ENCODE peak calls at places on chromosomes 5 and 9, in eight cellular contexts. K is psoas muscle, H is adrenal gland, P is body of pancreas, M is spleen, J is upper lobe of right lung, O is colonic mucosa, V is adipocyte. Y is an unnamed sample.

GRCh38 chr9:98879094-98879957 is 64.4 kb upstream of the COL15A1 start:
- DNase-seq in K (no peak), H (no peak), P (no peak), M (no peak), J (no peak), O (no peak), V (no peak), Y (no peak)

GRCh38 chr9:124258765-124259272 is 1.1 kb downstream of the NEK6 start:
- DNase-seq in K (peak; percentile 56), H (no peak), P (no peak), M (no peak), J (no peak), O (no peak), V (peak; percentile 40), Y (peak; percentile 81)

GRCh38 chr9:114717908-114718486 is 36.0 kb upstream of the TEX48 start:
- DNase-seq in K (no peak), H (no peak), P (no peak), M (no peak), J (no peak), O (no peak), V (no peak), Y (no peak)

GRCh38 chr5:1553642-1554409 is 30.1 kb upstream of the LPCAT1 start:
- DNase-seq in K (no peak), H (no peak), P (no peak), M (no peak), J (no peak), O (no peak), V (no peak), Y (peak; percentile 52)

GRCh38 chr9:17802249-17802857 is 223.5 kb downstream of the SH3GL2 start:
- DNase-seq in K (no peak), H (no peak), P (no peak), M (no peak), J (no peak), O (no peak), V (peak; percentile 73), Y (peak; percentile 72)

GRCh38 chr5:98557921-98558320 is 215.5 kb upstream of the RGMB start:
- DNase-seq in K (no peak), H (no peak), P (no peak), M (no peak), J (no peak), O (no peak), V (no peak), Y (no peak)

GRCh38 chr9:110126457-110126856 is 81.5 kb downstream of the C9orf152 start:
- DNase-seq in K (no peak), H (no peak), P (no peak), M (no peak), J (no peak), O (no peak), V (no peak), Y (no peak)

GRCh38 chr5:355379-355935 is 33.9 kb downstream of the AHRR start:
- DNase-seq in K (no peak), H (no peak), P (no peak), M (no peak), J (no peak), O (no peak), V (no peak), Y (peak; percentile 61)

GRCh38 chr5:1380011-1380817 is 35.3 kb upstream of the CLPTM1L start:
- DNase-seq in K (peak; percentile 66), H (peak; percentile 51), P (peak; percentile 56), M (peak; percentile 91), J (peak; percentile 90), O (peak; percentile 35), V (peak; percentile 24), Y (peak; percentile 76)

GRCh38 chr5:172840077-172840777 is 6.2 kb downstream of the ERGIC1 start:
- DNase-seq in K (no peak), H (no peak), P (peak; percentile 49), M (peak; percentile 72), J (no peak), O (no peak), V (no peak), Y (no peak)
- H3K4me1 ChIP-seq in K (peaks cover 54% of the 10 kb centered on the region), H (peaks cover 76% of the 10 kb centered on the region), P (peaks cover 55% of the 10 kb centered on the region), M (peaks cover 38% of the 10 kb centered on the region), J (peaks cover 51% of the 10 kb centered on the region), O (peaks cover 24% of the 10 kb centered on the region), V (peaks cover 31% of the 10 kb centered on the region), Y (peaks cover 11% of the 10 kb centered on the region)

DNA sequence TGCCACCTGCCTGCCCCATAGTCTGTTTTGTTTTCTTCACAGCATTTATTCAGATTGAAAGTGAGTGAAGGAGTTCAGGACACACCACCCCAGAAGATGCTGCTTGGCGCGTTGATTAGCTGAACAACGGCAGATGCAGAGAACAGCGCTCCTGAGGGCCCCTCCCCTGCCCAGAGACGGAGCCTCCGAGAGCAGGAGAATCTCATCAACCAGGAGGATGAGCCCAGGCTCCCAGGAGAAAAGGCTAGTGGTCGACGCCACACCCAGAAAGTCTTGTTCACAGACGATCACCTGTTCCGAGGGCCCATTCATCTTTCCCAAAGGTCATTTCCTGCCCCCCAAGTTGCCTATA is 180.4 kb upstream of the PPP1R26 start:
- DNase-seq in K (no peak), H (no peak), P (no peak), M (peak; percentile 41), J (no peak), O (no peak), V (no peak), Y (peak; percentile 17)
- H3K4me1 ChIP-seq in K (no peaks in the 10 kb centered on the region), H (no peaks in the 10 kb centered on the region), P (peaks cover 38% of the 10 kb centered on the region), M (no peaks in the 10 kb centered on the region), J (no peaks in the 10 kb centered on the region), O (no peaks in the 10 kb centered on the region), V (no peaks in the 10 kb centered on the region), Y (no peaks in the 10 kb centered on the region)

GRCh38 chr9:113588936-113589335 is 125.4 kb downstream of the RGS3 start:
- DNase-seq in K (peak; percentile 23), H (no peak), P (no peak), M (no peak), J (no peak), O (no peak), V (no peak), Y (no peak)

GRCh38 chr9:113585555-113585954 is 122.0 kb downstream of the RGS3 start:
- DNase-seq in K (peak; percentile 9), H (no peak), P (no peak), M (peak; percentile 47), J (no peak), O (no peak), V (no peak), Y (peak; percentile 32)

GRCh38 chr9:113589407-113589806 is 125.9 kb downstream of the RGS3 start:
- DNase-seq in K (peak; percentile 59), H (no peak), P (no peak), M (peak; percentile 91), J (no peak), O (no peak), V (no peak), Y (peak; percentile 50)

GRCh38 chr9:113588242-113588810 is 124.8 kb downstream of the RGS3 start:
- DNase-seq in K (peak; percentile 48), H (no peak), P (no peak), M (peak; percentile 76), J (no peak), O (no peak), V (no peak), Y (peak; percentile 35)

DNA sequence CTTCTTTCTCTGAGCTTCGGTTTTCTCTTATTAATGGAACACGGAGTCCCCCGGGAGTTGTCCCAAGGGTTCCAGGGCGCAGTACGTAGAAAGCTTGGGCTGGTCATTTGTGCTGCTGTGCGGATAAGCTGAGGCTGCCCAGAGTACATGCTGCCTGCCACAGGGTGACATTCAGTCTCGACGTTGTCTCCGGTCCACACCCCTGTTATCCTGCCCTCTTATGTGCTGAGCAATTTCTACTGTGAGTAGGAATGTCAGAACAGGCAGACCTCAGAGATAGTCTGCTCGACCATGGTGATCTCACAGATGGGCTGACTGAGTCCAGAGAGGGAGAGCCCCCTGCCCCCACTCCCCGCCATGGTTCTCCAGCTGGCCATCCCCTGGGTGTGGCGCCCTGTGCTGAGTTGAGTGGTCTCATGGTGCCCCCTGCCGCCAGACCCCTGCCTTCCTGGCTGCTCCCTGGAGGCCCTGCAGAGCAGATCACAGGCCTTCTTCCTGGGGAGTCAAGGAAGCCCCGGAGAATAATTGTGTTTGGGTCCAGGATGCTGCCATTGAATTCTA is 124.0 kb downstream of the RGS3 start:
- DNase-seq in K (peak; percentile 82), H (peak; percentile 61), P (no peak), M (peak; percentile 83), J (no peak), O (no peak), V (no peak), Y (peak; percentile 78)
- H3K4me1 ChIP-seq in K (peaks cover 8% of the 10 kb centered on the region), H (peaks cover 27% of the 10 kb centered on the region), P (peaks cover 72% of the 10 kb centered on the region), M (peaks cover 56% of the 10 kb centered on the region), J (peaks cover 59% of the 10 kb centered on the region), O (peaks cover 6% of the 10 kb centered on the region), V (peaks cover 11% of the 10 kb centered on the region), Y (peaks cover 3% of the 10 kb centered on the region)

GRCh38 chr9:127907867-127908659 is 8.7 kb upstream of the ST6GALNAC6 start:
- DNase-seq in K (peak; percentile 48), H (no peak), P (no peak), M (peak; percentile 76), J (peak; percentile 64), O (peak; percentile 22), V (no peak), Y (peak; percentile 34)

GRCh38 chr9:127910613-127911205 is 6.1 kb downstream of the ST6GALNAC4 start:
- DNase-seq in K (peak; percentile 46), H (no peak), P (peak; percentile 11), M (no peak), J (no peak), O (peak; percentile 69), V (peak; percentile 27), Y (peak; percentile 65)

GRCh38 chr9:127909839-127910273 is 7.0 kb downstream of the ST6GALNAC4 start:
- DNase-seq in K (peak; percentile 38), H (no peak), P (no peak), M (no peak), J (peak; percentile 64), O (no peak), V (no peak), Y (peak; percentile 58)

GRCh38 chr9:127905788-127906191 is 6.4 kb upstream of the ST6GALNAC6 start:
- DNase-seq in K (peak; percentile 52), H (no peak), P (peak; percentile 43), M (peak; percentile 90), J (peak; percentile 76), O (peak; percentile 67), V (no peak), Y (peak; percentile 22)

GRCh38 chr9:127908660-127908926 is 8.2 kb downstream of the ST6GALNAC4 start:
- DNase-seq in K (no peak), H (no peak), P (peak; percentile 11), M (no peak), J (no peak), O (no peak), V (no peak), Y (no peak)
- H3K4me1 ChIP-seq in K (peaks cover 6% of the 10 kb centered on the region), H (peaks cover 38% of the 10 kb centered on the region), P (peaks cover 40% of the 10 kb centered on the region), M (peaks cover 39% of the 10 kb centered on the region), J (peaks cover 51% of the 10 kb centered on the region), O (peaks cover 34% of the 10 kb centered on the region), V (peaks cover 45% of the 10 kb centered on the region), Y (peaks cover 5% of the 10 kb centered on the region)

Y was measured in osteoblast.